ENCODE peak calls at places on chromosome 15, in eight cellular contexts. N is iris pigment epithelial cell, F is NCI-H2171 treated with DMSO at 0.1 percent for 48 hours, V is putamen, P is neuronal stem cell, M is transverse colon, G is HCEC 1CT, C is midbrain. K is an unnamed sample.

GRCh38 chr15:99486371-99487336 is 79.1 kb upstream of the MEF2A start:
- DNase-seq in C (peak; percentile 25), N (no peak), G (peak; percentile 7), M (peak; percentile 61), V (peak; percentile 16), F (peak; percentile 92), P (peak; percentile 15), K (peak; percentile 83)

GRCh38 chr15:39587291-39587909 is 6.5 kb downstream of the THBS1 start:
- DNase-seq in C (no peak), F (no peak), V (no peak), M (peak; percentile 29), P (no peak), G (no peak), N (no peak), K (no peak)

GRCh38 chr15:73889725-73890124 is 16.4 kb downstream of the TBC1D21 start:
- DNase-seq in N (no peak), C (no peak), M (no peak), F (no peak), G (no peak), V (no peak), P (no peak), K (no peak)

GRCh38 chr15:52078876-52079700 is 33.5 kb downstream of the BCL2L10 start:
- DNase-seq in M (peak; percentile 88), G (peak; percentile 51), N (peak; percentile 65), C (peak; percentile 73), V (peak; percentile 63), P (peak; percentile 69), F (peak; percentile 24), K (peak; percentile 57)

GRCh38 chr15:65791335-65792129 is 561 bp downstream of the DENND4A start:
- DNase-seq in N (peak; percentile 38), G (peak; percentile 39), P (peak; percentile 63), C (peak; percentile 57), F (peak; percentile 86), V (peak; percentile 58), M (peak; percentile 67), K (peak; percentile 88)

GRCh38 chr15:96273317-96274086 is 57.0 kb upstream of the NR2F2 start:
- DNase-seq in V (no peak), P (no peak), C (no peak), N (peak; percentile 98), G (peak; percentile 100), F (no peak), M (no peak), K (no peak)

GRCh38 chr15:74464216-74464615 is 3.3 kb upstream of the UBL7 start:
- DNase-seq in G (no peak), F (no peak), P (no peak), V (no peak), C (no peak), N (no peak), M (no peak), K (no peak)

GRCh38 chr15:34610388-34610787 is 26.9 kb upstream of the GOLGA8B start:
- DNase-seq in C (no peak), P (no peak), V (no peak), F (peak; percentile 45), M (no peak), N (peak; percentile 23), G (peak; percentile 34), K (no peak)

GRCh38 chr15:66748320-66748779 is 46.3 kb downstream of the SMAD6 start:
- DNase-seq in C (no peak), V (no peak), P (no peak), G (peak; percentile 72), F (no peak), N (peak; percentile 91), M (no peak), K (peak; percentile 64)

GRCh38 chr15:29087521-29088285 is 181.9 kb downstream of the NSMCE3 start:
- DNase-seq in M (no peak), P (no peak), V (no peak), F (no peak), C (no peak), N (no peak), G (no peak), K (no peak)

GRCh38 chr15:83380682-83381081 is 66.5 kb upstream of the SH3GL3 start:
- DNase-seq in G (peak; percentile 36), F (no peak), N (peak; percentile 52), V (peak; percentile 49), M (peak; percentile 8), P (no peak), C (peak; percentile 34), K (no peak)

GRCh38 chr15:39504812-39505211 is 76.1 kb upstream of the THBS1 start:
- DNase-seq in P (no peak), N (peak; percentile 86), G (peak; percentile 61), V (no peak), C (no peak), F (no peak), M (no peak), K (no peak)

GRCh38 chr15:39588531-39589192 is 7.8 kb downstream of the THBS1 start:
- DNase-seq in C (no peak), F (no peak), P (no peak), M (no peak), V (no peak), G (no peak), N (no peak), K (no peak)

GRCh38 chr15:91426412-91426811 is 326.4 kb downstream of the SV2B start:
- DNase-seq in M (no peak), V (no peak), G (no peak), P (no peak), C (no peak), N (peak; percentile 16), F (no peak), K (no peak)

GRCh38 chr15:46260937-46261336 is 626.1 kb downstream of the SQOR start:
- DNase-seq in P (no peak), C (no peak), G (no peak), V (no peak), M (no peak), N (no peak), F (no peak), K (no peak)

GRCh38 chr15:46703871-46704637 is 1013.3 kb upstream of the SEMA6D start:
- DNase-seq in N (no peak), G (no peak), P (no peak), F (no peak), V (no peak), M (no peak), C (no peak), K (no peak)

GRCh38 chr15:31136016-31136415 is 34.5 kb upstream of the TRPM1 start:
- DNase-seq in N (no peak), G (no peak), P (no peak), C (no peak), F (no peak), M (no peak), V (no peak), K (peak; percentile 13)

GRCh38 chr15:38882226-38882625 is 317.6 kb upstream of the RASGRP1 start:
- DNase-seq in G (no peak), V (no peak), M (no peak), C (no peak), F (no peak), P (no peak), N (no peak), K (no peak)

GRCh38 chr15:76460871-76461270 is 124.3 kb downstream of the ISL2 start:
- DNase-seq in G (no peak), F (no peak), C (no peak), M (no peak), P (no peak), N (peak; percentile 38), V (no peak), K (no peak)

GRCh38 chr15:62532367-62532766 is 367.3 kb upstream of the C2CD4B start:
- DNase-seq in M (no peak), V (no peak), G (no peak), P (no peak), F (no peak), C (no peak), N (no peak), K (no peak)

GRCh38 chr15:99755692-99756409 is 22.6 kb upstream of the LYSMD4 start:
- DNase-seq in P (peak; percentile 59), G (peak; percentile 65), V (peak; percentile 75), C (peak; percentile 85), N (peak; percentile 68), M (peak; percentile 32), F (peak; percentile 61), K (peak; percentile 64)

GRCh38 chr15:73078722-73079121 is 26.5 kb downstream of the NEO1 start:
- DNase-seq in M (peak; percentile 30), N (peak; percentile 79), V (no peak), F (no peak), G (peak; percentile 90), C (no peak), P (no peak), K (no peak)

GRCh38 chr15:94745371-94745770 is 514.0 kb downstream of the MCTP2 start:
- DNase-seq in M (no peak), P (no peak), G (no peak), C (no peak), N (no peak), F (no peak), V (no peak), K (no peak)

GRCh38 chr15:27339138-27339537 is 368.2 kb downstream of the GABRG3 start:
- DNase-seq in G (no peak), N (no peak), P (no peak), V (no peak), M (no peak), F (no peak), C (no peak), K (no peak)

GRCh38 chr15:71752604-71753289 is 57.6 kb upstream of the NR2E3 start:
- DNase-seq in G (peak; percentile 96), C (no peak), V (no peak), M (peak; percentile 84), P (peak; percentile 18), N (peak; percentile 97), F (no peak), K (peak; percentile 49)

GRCh38 chr15:69293741-69294615 is 4.7 kb upstream of the PAQR5 start:
- DNase-seq in G (no peak), V (no peak), N (no peak), P (no peak), C (no peak), F (no peak), M (no peak), K (no peak)

GRCh38 chr15:51131596-51132290 is 37.0 kb upstream of the TNFAIP8L3 start:
- DNase-seq in C (no peak), G (no peak), P (no peak), N (no peak), V (no peak), F (no peak), M (no peak), K (no peak)

GRCh38 chr15:39783244-39783820 is 691 bp upstream of the FSIP1 start:
- DNase-seq in N (no peak), F (peak; percentile 5), C (no peak), V (no peak), G (no peak), M (no peak), P (no peak), K (no peak)

GRCh38 chr15:92500023-92500630 is 106.4 kb downstream of the ST8SIA2 start:
- DNase-seq in F (peak; percentile 38), C (no peak), N (no peak), M (no peak), V (peak; percentile 22), P (no peak), G (no peak), K (peak; percentile 60)

GRCh38 chr15:25810631-25811077 is 52.5 kb downstream of the ATP10A start:
- DNase-seq in V (no peak), C (no peak), G (no peak), M (no peak), P (peak; percentile 36), N (no peak), F (no peak), K (no peak)

GRCh38 chr15:79680721-79681120 is 216.1 kb downstream of the MTHFS start:
- DNase-seq in G (peak; percentile 90), N (peak; percentile 89), V (no peak), M (no peak), C (no peak), F (no peak), P (peak; percentile 56), K (no peak)

GRCh38 chr15:48021336-48022086 is 99.3 kb upstream of the SLC24A5 start:
- DNase-seq in G (peak; percentile 23), N (peak; percentile 21), F (no peak), M (no peak), V (no peak), P (no peak), C (no peak), K (no peak)

GRCh38 chr15:90638241-90638691 is 78.9 kb upstream of the BLM start:
- DNase-seq in N (no peak), F (peak; percentile 61), C (no peak), M (no peak), G (no peak), P (no peak), V (no peak), K (no peak)

GRCh38 chr15:82750831-82751181 is 41.1 kb upstream of the AP3B2 start:
- DNase-seq in M (no peak), G (no peak), P (no peak), F (peak; percentile 36), C (no peak), V (no peak), N (peak; percentile 35), K (peak; percentile 30)